ENCODE peak calls at places on chromosomes 16 and 17, in five cellular contexts. J is NB4; G is left colon; W is WERI-Rb-1; X is stimulated activated CD4-positive, alpha-beta T cell treated with anti-CD3 and anti-CD28 coated beads, Interleukin-2, amount 100 ng/mL, for 48 hours. E is an unnamed sample.

GRCh38 chr17:78798695-78799559 is 16.9 kb upstream of the CYTH1 start:
- DNase-seq in G (no peak), W (peak), J (peak), X (no peak), E (no peak)

GRCh38 chr16:86566601-86566965 is at the start of gene FOXC2:
- DNase-seq in W (no peak), G (peak), J (no peak), X (peak), E (no peak)

GRCh38 chr16:49024896-49025295 is 256.7 kb downstream of the CBLN1 start:
- DNase-seq in X (no peak), W (no peak), J (no peak), G (no peak), E (no peak)

GRCh38 chr16:56921571-56921970 is 10.4 kb upstream of the HERPUD1 start:
- DNase-seq in G (no peak), X (no peak), J (no peak), W (no peak), E (no peak)

GRCh38 chr16:728131-728889 is 1.4 kb downstream of the HAGHL start:
- DNase-seq in X (peak), W (peak), J (peak), G (peak), E (peak)

GRCh38 chr17:65371702-65372101 is 189.7 kb downstream of the AXIN2 start:
- DNase-seq in X (no peak), G (peak), J (no peak), W (no peak), E (no peak)

GRCh38 chr17:2053380-2054261 is 1.3 kb upstream of the HIC1 start:
- DNase-seq in X (peak), J (peak), G (peak), W (peak), E (no peak)

GRCh38 chr16:85819245-85819644 is 19.8 kb downstream of the COX4I1 start:
- DNase-seq in W (peak), X (peak), J (peak), G (peak), E (peak)

GRCh38 chr17:4920351-4921048 is 11.6 kb upstream of the GP1BA start:
- DNase-seq in J (peak), W (no peak), G (no peak), X (no peak), E (no peak)

GRCh38 chr17:27442702-27443101 is 13.5 kb upstream of the KSR1 start:
- DNase-seq in X (no peak), W (no peak), J (no peak), G (no peak), E (no peak)

GRCh38 chr17:1087381-1088241 is 90.7 kb downstream of the TIMM22 start:
- DNase-seq in X (peak), W (no peak), J (no peak), G (peak), E (no peak)

GRCh38 chr17:46774108-46774737 is 44.3 kb downstream of the WNT3 start:
- DNase-seq in X (no peak), J (no peak), W (no peak), G (no peak), E (no peak)

GRCh38 chr16:75254359-75254837 is 3.0 kb upstream of the BCAR1 start:
- DNase-seq in W (peak), J (no peak), X (no peak), G (peak), E (no peak)

GRCh38 chr17:82869536-82869935 is 29.7 kb upstream of the ZNF750 start:
- DNase-seq in W (no peak), X (no peak), G (no peak), J (no peak), E (no peak)

GRCh38 chr16:19116711-19117449 is 3.1 kb downstream of the ITPRIPL2 start:
- DNase-seq in J (peak), G (no peak), X (no peak), W (no peak), E (no peak)

GRCh38 chr17:81440511-81441244 is 45.4 kb downstream of the BAHCC1 start:
- DNase-seq in W (peak), J (no peak), G (no peak), X (no peak), E (peak)

GRCh38 chr17:37694734-37695133 is 50.1 kb downstream of the HNF1B start:
- DNase-seq in X (no peak), J (no peak), G (no peak), W (no peak), E (no peak)

GRCh38 chr17:29807520-29808361 is 122.3 kb downstream of the SSH2 start:
- DNase-seq in J (peak), W (peak), X (peak), G (peak), E (peak)

GRCh38 chr16:71693168-71693567 is 31.3 kb downstream of the PHLPP2 start:
- DNase-seq in G (no peak), J (no peak), W (no peak), X (no peak), E (peak)

GRCh38 chr17:77786740-77787505 is 171.6 kb upstream of the TNRC6C start:
- DNase-seq in W (no peak), G (no peak), X (no peak), J (no peak), E (no peak)

GRCh38 chr17:63819131-63819530 is 8.1 kb upstream of the PSMC5 start:
- DNase-seq in X (no peak), J (no peak), G (no peak), W (no peak), E (no peak)

GRCh38 chr17:14552311-14552710 is 251.4 kb downstream of the HS3ST3B1 start:
- DNase-seq in J (peak), W (no peak), X (no peak), G (no peak), E (no peak)

GRCh38 chr17:77086433-77087010 is 54.2 kb upstream of the SEC14L1 start:
- DNase-seq in W (peak), J (peak), X (peak), G (peak), E (peak)

GRCh38 chr17:43314582-43314981 is 80.8 kb upstream of the RNU2-1 start:
- DNase-seq in J (peak), X (no peak), W (no peak), G (no peak), E (no peak)

GRCh38 chr16:23435500-23435899 is 17.5 kb downstream of the COG7 start:
- DNase-seq in J (peak), X (peak), W (peak), G (peak), E (peak)

GRCh38 chr17:66915792-66916191 is 48.7 kb upstream of the CACNG4 start:
- DNase-seq in J (no peak), G (no peak), W (no peak), X (no peak), E (no peak)

GRCh38 chr17:61495161-61495857 is 43.1 kb downstream of the TBX4 start:
- DNase-seq in J (peak), G (no peak), W (no peak), X (no peak), E (no peak)

GRCh38 chr17:81336296-81336929 is 41.3 kb upstream of the SLC38A10 start:
- DNase-seq in G (peak), J (no peak), X (no peak), W (no peak), E (no peak)

GRCh38 chr17:42361781-42362186 is 26.5 kb downstream of the STAT3 start:
- DNase-seq in X (peak), W (no peak), J (no peak), G (no peak), E (no peak)

GRCh38 chr17:56754523-56755208 is 79.1 kb downstream of the C17orf67 start:
- DNase-seq in G (no peak), J (peak), X (no peak), W (no peak), E (no peak)

GRCh38 chr16:48499822-48500440 is 110.0 kb downstream of the N4BP1 start:
- DNase-seq in W (no peak), X (no peak), G (no peak), J (no peak), E (no peak)

GRCh38 chr17:72362466-72363335 is 241.9 kb downstream of the SOX9 start:
- DNase-seq in W (no peak), G (no peak), J (no peak), X (no peak), E (no peak)

GRCh38 chr17:50301891-50302584 is 27.8 kb downstream of the TMEM92 start:
- DNase-seq in X (no peak), W (no peak), J (peak), G (no peak), E (no peak)

GRCh38 chr17:38871247-38871991 is 1.6 kb downstream of the LASP1 start:
- DNase-seq in X (peak), J (peak), W (no peak), G (peak), E (no peak)

GRCh38 chr16:72367841-72368240 is 195.9 kb upstream of the PMFBP1 start:
- DNase-seq in W (no peak), J (no peak), X (no peak), G (no peak), E (no peak)

GRCh38 chr17:74872313-74873035 is at the start of gene FDXR:
- DNase-seq in X (no peak), W (no peak), G (no peak), J (no peak), E (no peak)

GRCh38 chr16:84891149-84891795 is 71.5 kb downstream of the CRISPLD2 start:
- DNase-seq in J (no peak), G (no peak), X (no peak), W (no peak), E (no peak)

E was measured in GM12891.